ENCODE peak calls at places on chromosomes 3 and 15, in nine cellular contexts. One of them, this sample, is unnamed.

GRCh38 chr3:46954178-46954577 is 22.4 kb downstream of the CCDC12 start:
- DNase-seq in lower leg skin: no peak
- DNase-seq in progenitor cell of endocrine pancreas: no peak
- DNase-seq in head of caudate nucleus: no peak
- DNase-seq in HT-29: no peak
- DNase-seq in activated T-helper 2 cell treated with anti-CD3 and anti-CD28 coated beads, Interferon-gamma antibody, Interleukin-2, Interleukin-4, amounts not matched to agents 10 μg/mL and 5 μg/mL and 100 μg/mL, durations not matched to agents 14 hours and 24 hours and 36 hours: no peak
- DNase-seq in HFF-Myc: no peak
- DNase-seq in activated T-cell treated with anti-CD3 and anti-CD28 coated beads, Interleukin-2, amount 50 U/mL, for 72 hours: no peak
- DNase-seq in NCI-H146: peak; percentile 75
- DNase-seq in this sample: no peak

GRCh38 chr3:60086811-60087210 is 1037.0 kb upstream of the CFAP20DC start:
- DNase-seq in lower leg skin: no peak
- DNase-seq in progenitor cell of endocrine pancreas: no peak
- DNase-seq in head of caudate nucleus: peak; percentile 62
- DNase-seq in HT-29: no peak
- DNase-seq in activated T-helper 2 cell treated with anti-CD3 and anti-CD28 coated beads, Interferon-gamma antibody, Interleukin-2, Interleukin-4, amounts not matched to agents 10 μg/mL and 5 μg/mL and 100 μg/mL, durations not matched to agents 14 hours and 24 hours and 36 hours: peak; percentile 50
- DNase-seq in HFF-Myc: peak; percentile 3
- DNase-seq in activated T-cell treated with anti-CD3 and anti-CD28 coated beads, Interleukin-2, amount 50 U/mL, for 72 hours: peak; percentile 55
- DNase-seq in NCI-H146: no peak
- DNase-seq in this sample: peak; percentile 51

GRCh38 chr3:72821170-72821781 is 27.0 kb downstream of the SHQ1 start:
- DNase-seq in lower leg skin: no peak
- DNase-seq in progenitor cell of endocrine pancreas: no peak
- DNase-seq in head of caudate nucleus: no peak
- DNase-seq in HT-29: peak; percentile 29
- DNase-seq in activated T-helper 2 cell treated with anti-CD3 and anti-CD28 coated beads, Interferon-gamma antibody, Interleukin-2, Interleukin-4, amounts not matched to agents 10 μg/mL and 5 μg/mL and 100 μg/mL, durations not matched to agents 14 hours and 24 hours and 36 hours: peak; percentile 20
- DNase-seq in HFF-Myc: no peak
- DNase-seq in activated T-cell treated with anti-CD3 and anti-CD28 coated beads, Interleukin-2, amount 50 U/mL, for 72 hours: no peak
- DNase-seq in NCI-H146: no peak
- DNase-seq in this sample: peak; percentile 51

GRCh38 chr15:38528279-38528678 is 36.3 kb downstream of the RASGRP1 start:
- DNase-seq in lower leg skin: no peak
- DNase-seq in progenitor cell of endocrine pancreas: no peak
- DNase-seq in head of caudate nucleus: no peak
- DNase-seq in HT-29: no peak
- DNase-seq in activated T-helper 2 cell treated with anti-CD3 and anti-CD28 coated beads, Interferon-gamma antibody, Interleukin-2, Interleukin-4, amounts not matched to agents 10 μg/mL and 5 μg/mL and 100 μg/mL, durations not matched to agents 14 hours and 24 hours and 36 hours: no peak
- DNase-seq in HFF-Myc: no peak
- DNase-seq in activated T-cell treated with anti-CD3 and anti-CD28 coated beads, Interleukin-2, amount 50 U/mL, for 72 hours: no peak
- DNase-seq in NCI-H146: no peak
- DNase-seq in this sample: no peak

GRCh38 chr3:86056962-86057361 is 934.0 kb downstream of the VGLL3 start:
- DNase-seq in lower leg skin: no peak
- DNase-seq in progenitor cell of endocrine pancreas: no peak
- DNase-seq in head of caudate nucleus: no peak
- DNase-seq in HT-29: no peak
- DNase-seq in activated T-helper 2 cell treated with anti-CD3 and anti-CD28 coated beads, Interferon-gamma antibody, Interleukin-2, Interleukin-4, amounts not matched to agents 10 μg/mL and 5 μg/mL and 100 μg/mL, durations not matched to agents 14 hours and 24 hours and 36 hours: no peak
- DNase-seq in HFF-Myc: no peak
- DNase-seq in activated T-cell treated with anti-CD3 and anti-CD28 coated beads, Interleukin-2, amount 50 U/mL, for 72 hours: no peak
- DNase-seq in NCI-H146: no peak
- DNase-seq in this sample: no peak

GRCh38 chr3:13281657-13282527 is 138.2 kb downstream of the NUP210 start:
- DNase-seq in lower leg skin: no peak
- DNase-seq in progenitor cell of endocrine pancreas: no peak
- DNase-seq in head of caudate nucleus: peak; percentile 27
- DNase-seq in HT-29: no peak
- DNase-seq in activated T-helper 2 cell treated with anti-CD3 and anti-CD28 coated beads, Interferon-gamma antibody, Interleukin-2, Interleukin-4, amounts not matched to agents 10 μg/mL and 5 μg/mL and 100 μg/mL, durations not matched to agents 14 hours and 24 hours and 36 hours: no peak
- DNase-seq in HFF-Myc: no peak
- DNase-seq in activated T-cell treated with anti-CD3 and anti-CD28 coated beads, Interleukin-2, amount 50 U/mL, for 72 hours: no peak
- DNase-seq in NCI-H146: peak; percentile 46
- DNase-seq in this sample: no peak

GRCh38 chr3:11306815-11307589 is 34.8 kb downstream of the ATG7 start:
- DNase-seq in lower leg skin: no peak
- DNase-seq in progenitor cell of endocrine pancreas: no peak
- DNase-seq in head of caudate nucleus: no peak
- DNase-seq in HT-29: no peak
- DNase-seq in activated T-helper 2 cell treated with anti-CD3 and anti-CD28 coated beads, Interferon-gamma antibody, Interleukin-2, Interleukin-4, amounts not matched to agents 10 μg/mL and 5 μg/mL and 100 μg/mL, durations not matched to agents 14 hours and 24 hours and 36 hours: peak; percentile 27
- DNase-seq in HFF-Myc: no peak
- DNase-seq in activated T-cell treated with anti-CD3 and anti-CD28 coated beads, Interleukin-2, amount 50 U/mL, for 72 hours: peak; percentile 32
- DNase-seq in NCI-H146: no peak
- DNase-seq in this sample: peak; percentile 59

GRCh38 chr3:112407214-112407887 is 74.4 kb downstream of the CD200 start:
- DNase-seq in lower leg skin: no peak
- DNase-seq in progenitor cell of endocrine pancreas: no peak
- DNase-seq in head of caudate nucleus: no peak
- DNase-seq in HT-29: peak; percentile 40
- DNase-seq in activated T-helper 2 cell treated with anti-CD3 and anti-CD28 coated beads, Interferon-gamma antibody, Interleukin-2, Interleukin-4, amounts not matched to agents 10 μg/mL and 5 μg/mL and 100 μg/mL, durations not matched to agents 14 hours and 24 hours and 36 hours: no peak
- DNase-seq in HFF-Myc: no peak
- DNase-seq in activated T-cell treated with anti-CD3 and anti-CD28 coated beads, Interleukin-2, amount 50 U/mL, for 72 hours: no peak
- DNase-seq in NCI-H146: no peak
- DNase-seq in this sample: no peak

GRCh38 chr3:181720281-181720680 is 8.6 kb downstream of the SOX2 start:
- DNase-seq in lower leg skin: no peak
- DNase-seq in progenitor cell of endocrine pancreas: no peak
- DNase-seq in head of caudate nucleus: peak; percentile 54
- DNase-seq in HT-29: no peak
- DNase-seq in activated T-helper 2 cell treated with anti-CD3 and anti-CD28 coated beads, Interferon-gamma antibody, Interleukin-2, Interleukin-4, amounts not matched to agents 10 μg/mL and 5 μg/mL and 100 μg/mL, durations not matched to agents 14 hours and 24 hours and 36 hours: no peak
- DNase-seq in HFF-Myc: no peak
- DNase-seq in activated T-cell treated with anti-CD3 and anti-CD28 coated beads, Interleukin-2, amount 50 U/mL, for 72 hours: no peak
- DNase-seq in NCI-H146: no peak
- DNase-seq in this sample: no peak

GRCh38 chr3:94395851-94396250 is 333.0 kb downstream of the NSUN3 start:
- DNase-seq in lower leg skin: no peak
- DNase-seq in progenitor cell of endocrine pancreas: no peak
- DNase-seq in head of caudate nucleus: no peak
- DNase-seq in HT-29: no peak
- DNase-seq in activated T-helper 2 cell treated with anti-CD3 and anti-CD28 coated beads, Interferon-gamma antibody, Interleukin-2, Interleukin-4, amounts not matched to agents 10 μg/mL and 5 μg/mL and 100 μg/mL, durations not matched to agents 14 hours and 24 hours and 36 hours: no peak
- DNase-seq in HFF-Myc: no peak
- DNase-seq in activated T-cell treated with anti-CD3 and anti-CD28 coated beads, Interleukin-2, amount 50 U/mL, for 72 hours: no peak
- DNase-seq in NCI-H146: no peak
- DNase-seq in this sample: no peak

GRCh38 chr3:51621091-51621892 is 49.8 kb upstream of the TEX264 start:
- DNase-seq in lower leg skin: no peak
- DNase-seq in progenitor cell of endocrine pancreas: no peak
- DNase-seq in head of caudate nucleus: no peak
- DNase-seq in HT-29: no peak
- DNase-seq in activated T-helper 2 cell treated with anti-CD3 and anti-CD28 coated beads, Interferon-gamma antibody, Interleukin-2, Interleukin-4, amounts not matched to agents 10 μg/mL and 5 μg/mL and 100 μg/mL, durations not matched to agents 14 hours and 24 hours and 36 hours: no peak
- DNase-seq in HFF-Myc: no peak
- DNase-seq in activated T-cell treated with anti-CD3 and anti-CD28 coated beads, Interleukin-2, amount 50 U/mL, for 72 hours: no peak
- DNase-seq in NCI-H146: no peak
- DNase-seq in this sample: no peak

GRCh38 chr3:113165841-113166240 is 45.5 kb upstream of the BOC start:
- DNase-seq in lower leg skin: no peak
- DNase-seq in progenitor cell of endocrine pancreas: no peak
- DNase-seq in head of caudate nucleus: no peak
- DNase-seq in HT-29: no peak
- DNase-seq in activated T-helper 2 cell treated with anti-CD3 and anti-CD28 coated beads, Interferon-gamma antibody, Interleukin-2, Interleukin-4, amounts not matched to agents 10 μg/mL and 5 μg/mL and 100 μg/mL, durations not matched to agents 14 hours and 24 hours and 36 hours: no peak
- DNase-seq in HFF-Myc: no peak
- DNase-seq in activated T-cell treated with anti-CD3 and anti-CD28 coated beads, Interleukin-2, amount 50 U/mL, for 72 hours: no peak
- DNase-seq in NCI-H146: no peak
- DNase-seq in this sample: no peak

GRCh38 chr15:91491131-91491950 is 362.2 kb upstream of the SLCO3A1 start:
- DNase-seq in lower leg skin: no peak
- DNase-seq in progenitor cell of endocrine pancreas: no peak
- DNase-seq in head of caudate nucleus: no peak
- DNase-seq in HT-29: no peak
- DNase-seq in activated T-helper 2 cell treated with anti-CD3 and anti-CD28 coated beads, Interferon-gamma antibody, Interleukin-2, Interleukin-4, amounts not matched to agents 10 μg/mL and 5 μg/mL and 100 μg/mL, durations not matched to agents 14 hours and 24 hours and 36 hours: no peak
- DNase-seq in HFF-Myc: no peak
- DNase-seq in activated T-cell treated with anti-CD3 and anti-CD28 coated beads, Interleukin-2, amount 50 U/mL, for 72 hours: no peak
- DNase-seq in NCI-H146: no peak
- DNase-seq in this sample: peak; percentile 47

GRCh38 chr3:58062469-58062868 is 54.2 kb downstream of the FLNB start:
- DNase-seq in lower leg skin: no peak
- DNase-seq in progenitor cell of endocrine pancreas: no peak
- DNase-seq in head of caudate nucleus: no peak
- DNase-seq in HT-29: no peak
- DNase-seq in activated T-helper 2 cell treated with anti-CD3 and anti-CD28 coated beads, Interferon-gamma antibody, Interleukin-2, Interleukin-4, amounts not matched to agents 10 μg/mL and 5 μg/mL and 100 μg/mL, durations not matched to agents 14 hours and 24 hours and 36 hours: no peak
- DNase-seq in HFF-Myc: no peak
- DNase-seq in activated T-cell treated with anti-CD3 and anti-CD28 coated beads, Interleukin-2, amount 50 U/mL, for 72 hours: no peak
- DNase-seq in NCI-H146: no peak
- DNase-seq in this sample: no peak

GRCh38 chr3:54087581-54088410 is 34.6 kb upstream of the CACNA2D3 start:
- DNase-seq in lower leg skin: no peak
- DNase-seq in progenitor cell of endocrine pancreas: no peak
- DNase-seq in head of caudate nucleus: no peak
- DNase-seq in HT-29: no peak
- DNase-seq in activated T-helper 2 cell treated with anti-CD3 and anti-CD28 coated beads, Interferon-gamma antibody, Interleukin-2, Interleukin-4, amounts not matched to agents 10 μg/mL and 5 μg/mL and 100 μg/mL, durations not matched to agents 14 hours and 24 hours and 36 hours: no peak
- DNase-seq in HFF-Myc: no peak
- DNase-seq in activated T-cell treated with anti-CD3 and anti-CD28 coated beads, Interleukin-2, amount 50 U/mL, for 72 hours: no peak
- DNase-seq in NCI-H146: no peak
- DNase-seq in this sample: no peak

GRCh38 chr3:47010910-47011309 is 31.4 kb downstream of the NBEAL2 start:
- DNase-seq in lower leg skin: peak; percentile 76
- DNase-seq in progenitor cell of endocrine pancreas: no peak
- DNase-seq in head of caudate nucleus: no peak
- DNase-seq in HT-29: no peak
- DNase-seq in activated T-helper 2 cell treated with anti-CD3 and anti-CD28 coated beads, Interferon-gamma antibody, Interleukin-2, Interleukin-4, amounts not matched to agents 10 μg/mL and 5 μg/mL and 100 μg/mL, durations not matched to agents 14 hours and 24 hours and 36 hours: no peak
- DNase-seq in HFF-Myc: no peak
- DNase-seq in activated T-cell treated with anti-CD3 and anti-CD28 coated beads, Interleukin-2, amount 50 U/mL, for 72 hours: no peak
- DNase-seq in NCI-H146: no peak
- DNase-seq in this sample: no peak

GRCh38 chr3:43423142-43423541 is 136.8 kb downstream of the SNRK start:
- DNase-seq in lower leg skin: no peak
- DNase-seq in progenitor cell of endocrine pancreas: no peak
- DNase-seq in head of caudate nucleus: no peak
- DNase-seq in HT-29: no peak
- DNase-seq in activated T-helper 2 cell treated with anti-CD3 and anti-CD28 coated beads, Interferon-gamma antibody, Interleukin-2, Interleukin-4, amounts not matched to agents 10 μg/mL and 5 μg/mL and 100 μg/mL, durations not matched to agents 14 hours and 24 hours and 36 hours: no peak
- DNase-seq in HFF-Myc: no peak
- DNase-seq in activated T-cell treated with anti-CD3 and anti-CD28 coated beads, Interleukin-2, amount 50 U/mL, for 72 hours: no peak
- DNase-seq in NCI-H146: no peak
- DNase-seq in this sample: no peak

GRCh38 chr15:74982183-74982582 is 13.2 kb upstream of the SCAMP5 start:
- DNase-seq in lower leg skin: no peak
- DNase-seq in progenitor cell of endocrine pancreas: no peak
- DNase-seq in head of caudate nucleus: no peak
- DNase-seq in HT-29: no peak
- DNase-seq in activated T-helper 2 cell treated with anti-CD3 and anti-CD28 coated beads, Interferon-gamma antibody, Interleukin-2, Interleukin-4, amounts not matched to agents 10 μg/mL and 5 μg/mL and 100 μg/mL, durations not matched to agents 14 hours and 24 hours and 36 hours: no peak
- DNase-seq in HFF-Myc: no peak
- DNase-seq in activated T-cell treated with anti-CD3 and anti-CD28 coated beads, Interleukin-2, amount 50 U/mL, for 72 hours: no peak
- DNase-seq in NCI-H146: no peak
- DNase-seq in this sample: no peak

GRCh38 chr15:31453558-31454318 is 127.1 kb downstream of the KLF13 start:
- DNase-seq in lower leg skin: peak; percentile 56
- DNase-seq in progenitor cell of endocrine pancreas: no peak
- DNase-seq in head of caudate nucleus: no peak
- DNase-seq in HT-29: no peak
- DNase-seq in activated T-helper 2 cell treated with anti-CD3 and anti-CD28 coated beads, Interferon-gamma antibody, Interleukin-2, Interleukin-4, amounts not matched to agents 10 μg/mL and 5 μg/mL and 100 μg/mL, durations not matched to agents 14 hours and 24 hours and 36 hours: no peak
- DNase-seq in HFF-Myc: no peak
- DNase-seq in activated T-cell treated with anti-CD3 and anti-CD28 coated beads, Interleukin-2, amount 50 U/mL, for 72 hours: no peak
- DNase-seq in NCI-H146: no peak
- DNase-seq in this sample: no peak

GRCh38 chr15:85543741-85544155 is 163.3 kb downstream of the AKAP13 start:
- DNase-seq in lower leg skin: peak; percentile 90
- DNase-seq in progenitor cell of endocrine pancreas: no peak
- DNase-seq in head of caudate nucleus: peak; percentile 33
- DNase-seq in HT-29: peak; percentile 87
- DNase-seq in activated T-helper 2 cell treated with anti-CD3 and anti-CD28 coated beads, Interferon-gamma antibody, Interleukin-2, Interleukin-4, amounts not matched to agents 10 μg/mL and 5 μg/mL and 100 μg/mL, durations not matched to agents 14 hours and 24 hours and 36 hours: peak; percentile 31
- DNase-seq in HFF-Myc: no peak
- DNase-seq in activated T-cell treated with anti-CD3 and anti-CD28 coated beads, Interleukin-2, amount 50 U/mL, for 72 hours: peak; percentile 32
- DNase-seq in NCI-H146: peak; percentile 77
- DNase-seq in this sample: peak; percentile 76

GRCh38 chr15:78072080-78072892 is 5.2 kb downstream of the TBC1D2B start:
- DNase-seq in lower leg skin: no peak
- DNase-seq in progenitor cell of endocrine pancreas: no peak
- DNase-seq in head of caudate nucleus: peak; percentile 49
- DNase-seq in HT-29: no peak
- DNase-seq in activated T-helper 2 cell treated with anti-CD3 and anti-CD28 coated beads, Interferon-gamma antibody, Interleukin-2, Interleukin-4, amounts not matched to agents 10 μg/mL and 5 μg/mL and 100 μg/mL, durations not matched to agents 14 hours and 24 hours and 36 hours: no peak
- DNase-seq in HFF-Myc: peak; percentile 58
- DNase-seq in activated T-cell treated with anti-CD3 and anti-CD28 coated beads, Interleukin-2, amount 50 U/mL, for 72 hours: no peak
- DNase-seq in NCI-H146: no peak
- DNase-seq in this sample: no peak

GRCh38 chr15:78976691-78977090 is 31.8 kb upstream of the CTSH start:
- DNase-seq in lower leg skin: no peak
- DNase-seq in progenitor cell of endocrine pancreas: no peak
- DNase-seq in head of caudate nucleus: no peak
- DNase-seq in HT-29: no peak
- DNase-seq in activated T-helper 2 cell treated with anti-CD3 and anti-CD28 coated beads, Interferon-gamma antibody, Interleukin-2, Interleukin-4, amounts not matched to agents 10 μg/mL and 5 μg/mL and 100 μg/mL, durations not matched to agents 14 hours and 24 hours and 36 hours: no peak
- DNase-seq in HFF-Myc: no peak
- DNase-seq in activated T-cell treated with anti-CD3 and anti-CD28 coated beads, Interleukin-2, amount 50 U/mL, for 72 hours: no peak
- DNase-seq in NCI-H146: no peak
- DNase-seq in this sample: no peak

GRCh38 chr15:42155546-42156265 is 730 bp downstream of the PLA2G4F start:
- DNase-seq in lower leg skin: peak; percentile 80
- DNase-seq in progenitor cell of endocrine pancreas: no peak
- DNase-seq in head of caudate nucleus: no peak
- DNase-seq in HT-29: peak; percentile 87
- DNase-seq in activated T-helper 2 cell treated with anti-CD3 and anti-CD28 coated beads, Interferon-gamma antibody, Interleukin-2, Interleukin-4, amounts not matched to agents 10 μg/mL and 5 μg/mL and 100 μg/mL, durations not matched to agents 14 hours and 24 hours and 36 hours: no peak
- DNase-seq in HFF-Myc: no peak
- DNase-seq in activated T-cell treated with anti-CD3 and anti-CD28 coated beads, Interleukin-2, amount 50 U/mL, for 72 hours: no peak
- DNase-seq in NCI-H146: peak; percentile 45
- DNase-seq in this sample: no peak

GRCh38 chr3:18007980-18008379 is 265.5 kb upstream of the TBC1D5 start:
- DNase-seq in lower leg skin: no peak
- DNase-seq in progenitor cell of endocrine pancreas: no peak
- DNase-seq in head of caudate nucleus: no peak
- DNase-seq in HT-29: no peak
- DNase-seq in activated T-helper 2 cell treated with anti-CD3 and anti-CD28 coated beads, Interferon-gamma antibody, Interleukin-2, Interleukin-4, amounts not matched to agents 10 μg/mL and 5 μg/mL and 100 μg/mL, durations not matched to agents 14 hours and 24 hours and 36 hours: no peak
- DNase-seq in HFF-Myc: no peak
- DNase-seq in activated T-cell treated with anti-CD3 and anti-CD28 coated beads, Interleukin-2, amount 50 U/mL, for 72 hours: no peak
- DNase-seq in NCI-H146: no peak
- DNase-seq in this sample: no peak

GRCh38 chr3:30649572-30650310 is 43.3 kb downstream of the TGFBR2 start:
- DNase-seq in lower leg skin: no peak
- DNase-seq in progenitor cell of endocrine pancreas: no peak
- DNase-seq in head of caudate nucleus: no peak
- DNase-seq in HT-29: no peak
- DNase-seq in activated T-helper 2 cell treated with anti-CD3 and anti-CD28 coated beads, Interferon-gamma antibody, Interleukin-2, Interleukin-4, amounts not matched to agents 10 μg/mL and 5 μg/mL and 100 μg/mL, durations not matched to agents 14 hours and 24 hours and 36 hours: no peak
- DNase-seq in HFF-Myc: no peak
- DNase-seq in activated T-cell treated with anti-CD3 and anti-CD28 coated beads, Interleukin-2, amount 50 U/mL, for 72 hours: no peak
- DNase-seq in NCI-H146: no peak
- DNase-seq in this sample: no peak

GRCh38 chr3:180546863-180547262 is 55.1 kb upstream of the TTC14 start:
- DNase-seq in lower leg skin: no peak
- DNase-seq in progenitor cell of endocrine pancreas: no peak
- DNase-seq in head of caudate nucleus: no peak
- DNase-seq in HT-29: no peak
- DNase-seq in activated T-helper 2 cell treated with anti-CD3 and anti-CD28 coated beads, Interferon-gamma antibody, Interleukin-2, Interleukin-4, amounts not matched to agents 10 μg/mL and 5 μg/mL and 100 μg/mL, durations not matched to agents 14 hours and 24 hours and 36 hours: no peak
- DNase-seq in HFF-Myc: no peak
- DNase-seq in activated T-cell treated with anti-CD3 and anti-CD28 coated beads, Interleukin-2, amount 50 U/mL, for 72 hours: no peak
- DNase-seq in NCI-H146: no peak
- DNase-seq in this sample: no peak

GRCh38 chr15:61857169-61857829 is 202.9 kb downstream of the VPS13C start:
- DNase-seq in lower leg skin: no peak
- DNase-seq in progenitor cell of endocrine pancreas: no peak
- DNase-seq in head of caudate nucleus: no peak
- DNase-seq in HT-29: no peak
- DNase-seq in activated T-helper 2 cell treated with anti-CD3 and anti-CD28 coated beads, Interferon-gamma antibody, Interleukin-2, Interleukin-4, amounts not matched to agents 10 μg/mL and 5 μg/mL and 100 μg/mL, durations not matched to agents 14 hours and 24 hours and 36 hours: no peak
- DNase-seq in HFF-Myc: no peak
- DNase-seq in activated T-cell treated with anti-CD3 and anti-CD28 coated beads, Interleukin-2, amount 50 U/mL, for 72 hours: no peak
- DNase-seq in NCI-H146: no peak
- DNase-seq in this sample: no peak

GRCh38 chr3:62252614-62253147 is 120.7 kb downstream of the FEZF2 start:
- DNase-seq in lower leg skin: no peak
- DNase-seq in progenitor cell of endocrine pancreas: no peak
- DNase-seq in head of caudate nucleus: no peak
- DNase-seq in HT-29: no peak
- DNase-seq in activated T-helper 2 cell treated with anti-CD3 and anti-CD28 coated beads, Interferon-gamma antibody, Interleukin-2, Interleukin-4, amounts not matched to agents 10 μg/mL and 5 μg/mL and 100 μg/mL, durations not matched to agents 14 hours and 24 hours and 36 hours: no peak
- DNase-seq in HFF-Myc: peak; percentile 2
- DNase-seq in activated T-cell treated with anti-CD3 and anti-CD28 coated beads, Interleukin-2, amount 50 U/mL, for 72 hours: no peak
- DNase-seq in NCI-H146: peak; percentile 56
- DNase-seq in this sample: no peak

GRCh38 chr3:134874737-134875413 is 79.8 kb downstream of the EPHB1 start:
- DNase-seq in lower leg skin: peak; percentile 45
- DNase-seq in progenitor cell of endocrine pancreas: no peak
- DNase-seq in head of caudate nucleus: no peak
- DNase-seq in HT-29: no peak
- DNase-seq in activated T-helper 2 cell treated with anti-CD3 and anti-CD28 coated beads, Interferon-gamma antibody, Interleukin-2, Interleukin-4, amounts not matched to agents 10 μg/mL and 5 μg/mL and 100 μg/mL, durations not matched to agents 14 hours and 24 hours and 36 hours: no peak
- DNase-seq in HFF-Myc: no peak
- DNase-seq in activated T-cell treated with anti-CD3 and anti-CD28 coated beads, Interleukin-2, amount 50 U/mL, for 72 hours: no peak
- DNase-seq in NCI-H146: peak; percentile 97
- DNase-seq in this sample: no peak

GRCh38 chr3:30747771-30748281 is 141.4 kb downstream of the TGFBR2 start:
- DNase-seq in lower leg skin: no peak
- DNase-seq in progenitor cell of endocrine pancreas: no peak
- DNase-seq in head of caudate nucleus: no peak
- DNase-seq in HT-29: peak; percentile 64
- DNase-seq in activated T-helper 2 cell treated with anti-CD3 and anti-CD28 coated beads, Interferon-gamma antibody, Interleukin-2, Interleukin-4, amounts not matched to agents 10 μg/mL and 5 μg/mL and 100 μg/mL, durations not matched to agents 14 hours and 24 hours and 36 hours: no peak
- DNase-seq in HFF-Myc: peak; percentile 22
- DNase-seq in activated T-cell treated with anti-CD3 and anti-CD28 coated beads, Interleukin-2, amount 50 U/mL, for 72 hours: no peak
- DNase-seq in NCI-H146: peak; percentile 53
- DNase-seq in this sample: no peak

GRCh38 chr3:32620911-32621310 is 50.3 kb upstream of the DYNC1LI1 start:
- DNase-seq in lower leg skin: no peak
- DNase-seq in progenitor cell of endocrine pancreas: no peak
- DNase-seq in head of caudate nucleus: no peak
- DNase-seq in HT-29: no peak
- DNase-seq in activated T-helper 2 cell treated with anti-CD3 and anti-CD28 coated beads, Interferon-gamma antibody, Interleukin-2, Interleukin-4, amounts not matched to agents 10 μg/mL and 5 μg/mL and 100 μg/mL, durations not matched to agents 14 hours and 24 hours and 36 hours: no peak
- DNase-seq in HFF-Myc: no peak
- DNase-seq in activated T-cell treated with anti-CD3 and anti-CD28 coated beads, Interleukin-2, amount 50 U/mL, for 72 hours: no peak
- DNase-seq in NCI-H146: no peak
- DNase-seq in this sample: no peak

This sample was measured in activated CD8-positive, alpha-beta T cell treated with anti-CD3 and anti-CD28 coated beads, Interleukin-2, amount 10 ng/mL, durations not matched to agents 7 days and 5 days.